ENCODE peak calls at places on chromosomes 4 and X, in six cellular contexts. Y is effector memory CD4-positive, alpha-beta T cell; B is activated CD4-positive, alpha-beta T cell treated with anti-CD3 and anti-CD28 coated beads, Interleukin-2, amount 10 ng/mL, durations not matched to agents 7 days and 5 days; T is kidney glomerular epithelial cell; E is immature natural killer cell; S is stimulated activated CD8-positive, alpha-beta memory T cell treated with anti-CD3 and anti-CD28 coated beads, Interleukin-7, amount 100 ng/mL, for 24 hours. W is an unnamed sample.

GRCh38 chr4:186622788-186623464 is 67.6 kb upstream of the MTNR1A start:
- DNase-seq in T (no peak), S (no peak), E (no peak), Y (no peak), B (no peak), W (no peak)

GRCh38 chr4:168421671-168422070 is 58.6 kb downstream of the DDX60L start:
- DNase-seq in E (no peak), Y (no peak), T (peak), B (peak), S (no peak), W (no peak)

GRCh38 chr4:164731827-164732474 is 22.0 kb upstream of the SMIM31 start:
- DNase-seq in B (peak), S (peak), T (peak), E (peak), Y (peak), W (peak)

GRCh38 chr4:102678695-102679335 is 82.0 kb downstream of the MANBA start:
- DNase-seq in B (no peak), Y (no peak), T (no peak), S (no peak), E (no peak), W (no peak)

GRCh38 chrX:132833373-132833772 is 125.1 kb downstream of the HS6ST2 start:
- DNase-seq in B (no peak), Y (no peak), S (no peak), T (no peak), E (no peak), W (no peak)

GRCh38 chrX:107715331-107716044 is 60.1 kb downstream of the TSC22D3 start:
- DNase-seq in Y (no peak), S (no peak), B (peak), T (no peak), E (peak), W (no peak)

GRCh38 chr4:119939066-119939995 is 127.3 kb downstream of the MAD2L1 start:
- DNase-seq in S (no peak), E (no peak), B (no peak), T (no peak), Y (no peak), W (no peak)

GRCh38 chrX:106286053-106286650 is 118.0 kb downstream of the PWWP3B start:
- DNase-seq in B (no peak), S (no peak), E (no peak), Y (no peak), T (peak), W (no peak)

GRCh38 chrX:85570496-85570895 is 191.0 kb upstream of the POF1B start:
- DNase-seq in B (no peak), Y (no peak), T (no peak), S (no peak), E (no peak), W (no peak)

GRCh38 chr4:91840359-91840758 is 463.4 kb upstream of the GRID2 start:
- DNase-seq in E (no peak), T (no peak), B (no peak), S (no peak), Y (no peak), W (no peak)

GRCh38 chr4:7655549-7656243 is 221.0 kb upstream of the PSAPL1 start:
- DNase-seq in S (no peak), B (no peak), Y (no peak), T (peak), E (no peak), W (no peak)

GRCh38 chrX:104310084-104310483 is 55.4 kb upstream of the ESX1 start:
- DNase-seq in T (peak), E (no peak), S (no peak), Y (no peak), B (no peak), W (no peak)

GRCh38 chrX:100976211-100976610 is 6.7 kb downstream of the ARL13A start:
- DNase-seq in S (no peak), B (no peak), E (no peak), Y (no peak), T (no peak), W (no peak)

GRCh38 chrX:125826080-125826479 is 340.0 kb downstream of the DCAF12L2 start:
- DNase-seq in E (no peak), Y (no peak), S (no peak), B (no peak), T (no peak), W (no peak)

GRCh38 chrX:1551959-1552546 is 15.1 kb upstream of the P2RY8 start:
- DNase-seq in T (no peak), B (no peak), Y (no peak), E (no peak), S (no peak), W (no peak)

GRCh38 chr4:15139599-15139998 is 137.3 kb downstream of the CPEB2 start:
- DNase-seq in Y (no peak), T (no peak), E (no peak), B (no peak), S (no peak), W (no peak)

GRCh38 chrX:148271263-148271662 is 229.2 kb upstream of the AFF2 start:
- DNase-seq in B (no peak), E (no peak), T (no peak), Y (no peak), S (no peak), W (no peak)

GRCh38 chrX:19846995-19847790 is 40.2 kb downstream of the SH3KBP1 start:
- DNase-seq in S (no peak), T (peak), E (no peak), B (no peak), Y (no peak), W (no peak)

GRCh38 chr4:177434667-177435066 is 7.6 kb downstream of the AGA start:
- DNase-seq in S (no peak), E (no peak), Y (no peak), T (no peak), B (no peak), W (no peak)

W was measured in T-helper 17 cell.